ENCODE peak calls at places on chromosomes 2 and 18, in four cellular contexts. One of them, this sample, is unnamed.

GRCh38 chr18:9855686-9856085 is 30.1 kb upstream of the TXNDC2 start:
- ATAC-seq in upper lobe of left lung: peak
- ATAC-seq in HepG2: peak
- ATAC-seq in A549: no peak
- ATAC-seq in this sample: peak

GRCh38 chr18:75169411-75169810 is 39.5 kb downstream of the PTGR3 start:
- ATAC-seq in HepG2: no peak
- ATAC-seq in upper lobe of left lung: no peak
- ATAC-seq in A549: no peak
- ATAC-seq in this sample: no peak

GRCh38 chr18:59024829-59025228 is 114.9 kb upstream of the SEC11C start:
- ATAC-seq in A549: no peak
- ATAC-seq in HepG2: no peak
- ATAC-seq in upper lobe of left lung: no peak
- ATAC-seq in this sample: no peak

GRCh38 chr2:240178564-240178963 is 38.1 kb upstream of the OTOS start:
- ATAC-seq in upper lobe of left lung: no peak
- ATAC-seq in HepG2: peak
- ATAC-seq in A549: no peak
- ATAC-seq in this sample: no peak

GRCh38 chr18:48580782-48581181 is 42.0 kb downstream of the CTIF start:
- ATAC-seq in upper lobe of left lung: no peak
- ATAC-seq in A549: no peak
- ATAC-seq in HepG2: no peak
- ATAC-seq in this sample: peak

GRCh38 chr2:199581935-199582336 is 124.2 kb upstream of the SATB2 start:
- ATAC-seq in HepG2: no peak
- ATAC-seq in A549: no peak
- ATAC-seq in upper lobe of left lung: no peak
- ATAC-seq in this sample: no peak

GRCh38 chr2:10222-10875 is 36.0 kb downstream of the FAM110C start:
- ATAC-seq in upper lobe of left lung: peak
- ATAC-seq in A549: peak
- ATAC-seq in HepG2: peak
- ATAC-seq in this sample: peak

GRCh38 chr18:32393407-32393806 is 77.3 kb downstream of the GAREM1 start:
- ATAC-seq in A549: no peak
- ATAC-seq in HepG2: no peak
- ATAC-seq in upper lobe of left lung: no peak
- ATAC-seq in this sample: no peak

GRCh38 chr18:70382992-70383717 is 94.3 kb downstream of the SOCS6 start:
- ATAC-seq in HepG2: no peak
- ATAC-seq in upper lobe of left lung: no peak
- ATAC-seq in A549: no peak
- ATAC-seq in this sample: no peak

GRCh38 chr2:217288472-217289063 is 428.7 kb upstream of the TNP1 start:
- ATAC-seq in A549: no peak
- ATAC-seq in HepG2: no peak
- ATAC-seq in upper lobe of left lung: no peak
- ATAC-seq in this sample: no peak

GRCh38 chr2:151275291-151275690 is 13.6 kb upstream of the RBM43 start:
- ATAC-seq in A549: no peak
- ATAC-seq in upper lobe of left lung: no peak
- ATAC-seq in HepG2: no peak
- ATAC-seq in this sample: no peak

GRCh38 chr2:130370490-130370889 is 14.6 kb downstream of the PTPN18 start:
- ATAC-seq in upper lobe of left lung: no peak
- ATAC-seq in A549: no peak
- ATAC-seq in HepG2: no peak
- ATAC-seq in this sample: no peak

GRCh38 chr2:1584691-1585485 is 159.4 kb downstream of the PXDN start:
- ATAC-seq in A549: no peak
- ATAC-seq in HepG2: peak
- ATAC-seq in upper lobe of left lung: no peak
- ATAC-seq in this sample: no peak

GRCh38 chr2:32502941-32503340 is 124.9 kb upstream of the TTC27 start:
- ATAC-seq in HepG2: no peak
- ATAC-seq in upper lobe of left lung: no peak
- ATAC-seq in A549: no peak
- ATAC-seq in this sample: no peak

GRCh38 chr2:215436705-215437570 is 1.1 kb upstream of the FN1 start:
- ATAC-seq in upper lobe of left lung: no peak
- ATAC-seq in A549: peak
- ATAC-seq in HepG2: peak
- ATAC-seq in this sample: no peak

GRCh38 chr18:10460414-10461018 is 6.1 kb downstream of the APCDD1 start:
- ATAC-seq in A549: no peak
- ATAC-seq in upper lobe of left lung: no peak
- ATAC-seq in HepG2: no peak
- ATAC-seq in this sample: no peak

GRCh38 chr2:231017250-231017636 is 20.1 kb upstream of the C2orf72 start:
- ATAC-seq in upper lobe of left lung: peak
- ATAC-seq in A549: no peak
- ATAC-seq in HepG2: peak
- ATAC-seq in this sample: no peak

GRCh38 chr2:3628241-3628679 is 29.7 kb upstream of the ALLC start:
- ATAC-seq in upper lobe of left lung: no peak
- ATAC-seq in HepG2: peak
- ATAC-seq in A549: no peak
- ATAC-seq in this sample: no peak

GRCh38 chr2:213125646-213126347 is 25.6 kb downstream of the IKZF2 start:
- ATAC-seq in HepG2: no peak
- ATAC-seq in A549: no peak
- ATAC-seq in upper lobe of left lung: no peak
- ATAC-seq in this sample: no peak

GRCh38 chr2:223929575-223930001 is 15.5 kb downstream of the WDFY1 start:
- ATAC-seq in HepG2: peak
- ATAC-seq in A549: no peak
- ATAC-seq in upper lobe of left lung: no peak
- ATAC-seq in this sample: no peak

GRCh38 chr2:45700407-45701013 is 49.0 kb downstream of the PRKCE start:
- ATAC-seq in upper lobe of left lung: no peak
- ATAC-seq in HepG2: no peak
- ATAC-seq in A549: no peak
- ATAC-seq in this sample: no peak

GRCh38 chr18:6557470-6558245 is 142.9 kb upstream of the L3MBTL4 start:
- ATAC-seq in upper lobe of left lung: no peak
- ATAC-seq in HepG2: no peak
- ATAC-seq in A549: no peak
- ATAC-seq in this sample: no peak

GRCh38 chr18:21090680-21091079 is 20.9 kb downstream of the ROCK1 start:
- ATAC-seq in upper lobe of left lung: no peak
- ATAC-seq in A549: no peak
- ATAC-seq in HepG2: no peak
- ATAC-seq in this sample: no peak

GRCh38 chr2:218832081-218832480 is 478 bp upstream of the PRKAG3 start:
- ATAC-seq in A549: no peak
- ATAC-seq in upper lobe of left lung: no peak
- ATAC-seq in HepG2: peak
- ATAC-seq in this sample: peak

GRCh38 chr2:127163922-127164321 is 56.2 kb downstream of the CYP27C1 start:
- ATAC-seq in HepG2: no peak
- ATAC-seq in A549: no peak
- ATAC-seq in upper lobe of left lung: no peak
- ATAC-seq in this sample: no peak

GRCh38 chr2:70475266-70475665 is 78.4 kb downstream of the TGFA start:
- ATAC-seq in HepG2: no peak
- ATAC-seq in A549: no peak
- ATAC-seq in upper lobe of left lung: no peak
- ATAC-seq in this sample: no peak

GRCh38 chr2:160288324-160288723 is 88.3 kb upstream of the ITGB6 start:
- ATAC-seq in A549: no peak
- ATAC-seq in HepG2: no peak
- ATAC-seq in upper lobe of left lung: no peak
- ATAC-seq in this sample: no peak

GRCh38 chr2:159695798-159696448 is 16.4 kb upstream of the MARCHF7 start:
- ATAC-seq in upper lobe of left lung: no peak
- ATAC-seq in A549: no peak
- ATAC-seq in HepG2: no peak
- ATAC-seq in this sample: no peak

GRCh38 chr2:96528680-96529375 is 7.7 kb upstream of the ARID5A start:
- ATAC-seq in A549: no peak
- ATAC-seq in HepG2: no peak
- ATAC-seq in upper lobe of left lung: no peak
- ATAC-seq in this sample: no peak

GRCh38 chr2:45342-46130 is 769 bp downstream of the FAM110C start:
- ATAC-seq in A549: peak
- ATAC-seq in HepG2: peak
- ATAC-seq in upper lobe of left lung: no peak
- ATAC-seq in this sample: no peak

GRCh38 chr2:10362096-10362897 is 59.6 kb downstream of the HPCAL1 start:
- ATAC-seq in A549: no peak
- ATAC-seq in upper lobe of left lung: no peak
- ATAC-seq in HepG2: no peak
- ATAC-seq in this sample: no peak

GRCh38 chr2:189233527-189233926 is 54.0 kb upstream of the COL5A2 start:
- ATAC-seq in A549: no peak
- ATAC-seq in HepG2: no peak
- ATAC-seq in upper lobe of left lung: no peak
- ATAC-seq in this sample: no peak

GRCh38 chr2:73257021-73257420 is 22.9 kb downstream of the CCT7 start:
- ATAC-seq in upper lobe of left lung: no peak
- ATAC-seq in HepG2: peak
- ATAC-seq in A549: peak
- ATAC-seq in this sample: no peak

GRCh38 chr18:47946889-47947288 is 16.4 kb upstream of the SMAD2 start:
- ATAC-seq in A549: no peak
- ATAC-seq in HepG2: no peak
- ATAC-seq in upper lobe of left lung: no peak
- ATAC-seq in this sample: no peak

GRCh38 chr2:120711694-120712093 is 24.0 kb upstream of the GLI2 start:
- ATAC-seq in upper lobe of left lung: no peak
- ATAC-seq in A549: no peak
- ATAC-seq in HepG2: no peak
- ATAC-seq in this sample: no peak

GRCh38 chr2:101750688-101751087 is 53.2 kb downstream of the MAP4K4 start:
- ATAC-seq in A549: no peak
- ATAC-seq in HepG2: no peak
- ATAC-seq in upper lobe of left lung: no peak
- ATAC-seq in this sample: no peak

GRCh38 chr2:112841399-112842044 is 4.9 kb upstream of the IL1B start:
- ATAC-seq in HepG2: no peak
- ATAC-seq in upper lobe of left lung: no peak
- ATAC-seq in A549: no peak
- ATAC-seq in this sample: no peak

GRCh38 chr2:37635359-37636208 is 35.9 kb downstream of the CDC42EP3 start:
- ATAC-seq in A549: peak
- ATAC-seq in upper lobe of left lung: peak
- ATAC-seq in HepG2: no peak
- ATAC-seq in this sample: peak

GRCh38 chr2:45134014-45134413 is 124.8 kb upstream of the SIX2 start:
- ATAC-seq in A549: no peak
- ATAC-seq in HepG2: no peak
- ATAC-seq in upper lobe of left lung: no peak
- ATAC-seq in this sample: no peak

DNA sequence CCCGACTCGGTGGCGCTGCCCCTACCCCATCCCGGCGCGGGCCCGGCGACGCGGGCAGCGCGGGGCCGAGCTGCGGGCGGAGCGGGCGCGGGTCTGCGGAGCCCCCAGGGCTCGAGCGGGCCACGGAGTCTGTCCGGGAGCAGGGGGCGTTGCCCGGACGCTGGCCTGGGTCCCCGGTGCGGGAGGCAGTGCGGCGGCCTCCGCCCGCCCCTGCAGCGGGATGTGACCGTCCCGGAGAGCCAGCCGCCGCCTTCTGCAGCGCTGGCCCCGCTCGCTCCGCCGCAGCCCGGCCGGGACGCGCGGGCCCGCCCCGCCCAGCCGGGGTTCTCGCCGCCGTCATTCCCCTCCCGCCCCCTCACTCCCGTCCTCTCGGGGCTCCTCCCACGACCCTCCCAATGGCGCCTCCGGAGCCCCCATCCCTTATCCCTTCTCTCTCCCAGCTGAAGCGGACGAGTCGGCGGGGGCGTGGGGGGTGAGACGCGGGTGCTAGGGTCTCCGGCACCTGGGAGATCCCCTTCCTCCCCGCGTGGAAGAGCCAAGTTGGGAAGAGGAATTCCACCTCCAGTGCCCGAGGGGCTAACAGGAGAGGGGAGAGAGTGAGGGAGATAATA is at the start of gene FNDC4:
- ATAC-seq in HepG2: peak
- ATAC-seq in A549: peak
- ATAC-seq in upper lobe of left lung: no peak
- ATAC-seq in this sample: peak
- TF ChIP-seq POLR2A in HepG2: no peak
- TF ChIP-seq POLR2A in A549: peak
- TF ChIP-seq POLR2A in upper lobe of left lung: no peak
- TF ChIP-seq POLR2A in this sample: peak

GRCh38 chr18:65403534-65403933 is 347.3 kb upstream of the CDH7 start:
- ATAC-seq in upper lobe of left lung: no peak
- ATAC-seq in A549: no peak
- ATAC-seq in HepG2: no peak
- ATAC-seq in this sample: no peak
- TF ChIP-seq EP300 in upper lobe of left lung: no peak
- TF ChIP-seq EP300 in A549: no peak
- TF ChIP-seq EP300 in HepG2: no peak
- TF ChIP-seq EP300 in this sample: no peak

DNA sequence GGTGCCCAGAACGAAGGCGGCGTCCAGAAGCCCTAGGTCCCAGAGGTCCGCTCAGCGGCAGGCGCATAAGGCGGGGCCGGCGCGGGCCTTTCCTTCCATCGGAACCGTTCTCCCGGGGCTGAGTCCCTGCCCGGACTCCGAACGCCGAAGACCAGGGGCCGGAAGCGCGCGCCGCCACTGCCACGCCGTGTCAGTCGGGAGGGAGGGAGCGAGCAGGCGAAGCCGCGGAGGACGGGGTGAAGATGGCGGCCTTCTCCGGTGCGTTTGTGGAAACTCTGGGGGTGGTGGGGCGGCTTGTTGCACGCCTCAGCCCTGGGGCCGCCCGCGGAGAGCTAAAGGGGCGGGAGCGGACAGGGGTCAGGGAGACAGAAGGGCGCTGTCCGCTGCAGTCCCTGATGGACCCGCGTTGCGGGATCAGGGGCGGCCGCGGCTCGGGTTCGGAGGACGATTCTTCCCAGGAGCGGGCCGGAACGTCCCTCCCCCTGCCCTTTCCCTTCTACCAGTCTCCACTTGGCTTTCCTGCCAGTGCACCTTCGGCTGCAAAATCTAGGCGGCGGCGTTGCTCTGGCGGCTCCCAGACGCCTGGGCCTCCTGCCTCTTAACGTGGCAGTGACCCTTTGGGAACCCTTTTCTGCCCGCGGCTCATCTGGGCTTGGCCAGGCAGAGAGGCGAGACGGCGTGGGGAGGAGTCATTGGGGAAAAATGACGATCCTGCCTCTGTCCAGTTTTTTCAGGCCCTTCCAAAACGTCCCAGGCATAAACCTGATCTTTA is at the start of gene DDX1:
- ATAC-seq in HepG2: peak
- ATAC-seq in A549: peak
- ATAC-seq in upper lobe of left lung: peak
- ATAC-seq in this sample: peak
- TF ChIP-seq POLR2A in HepG2: peak
- TF ChIP-seq POLR2A in A549: peak
- TF ChIP-seq POLR2A in upper lobe of left lung: no peak
- TF ChIP-seq POLR2A in this sample: peak

GRCh38 chr2:64192570-64193192 is 48.5 kb upstream of the PELI1 start:
- ATAC-seq in upper lobe of left lung: no peak
- ATAC-seq in HepG2: no peak
- ATAC-seq in A549: no peak
- ATAC-seq in this sample: peak
- TF ChIP-seq EP300 in upper lobe of left lung: peak
- TF ChIP-seq EP300 in HepG2: no peak
- TF ChIP-seq EP300 in A549: no peak
- TF ChIP-seq EP300 in this sample: no peak

This sample was measured in gastroesophageal sphincter.